ENCODE peak calls at places on chromosomes 6 and 20, in four cellular contexts. Z, Q, H and K are unnamed samples.

GRCh38 chr6:113120214-113120576 is 737.0 kb upstream of the MARCKS start:
- DNase-seq in Z (no peak), H (no peak), Q (no peak), K (no peak)

GRCh38 chr6:169841251-169841650 is 89.8 kb downstream of the ERMARD start:
- DNase-seq in Z (no peak), H (no peak), Q (no peak), K (no peak)

GRCh38 chr6:54958446-54958845 is 111.9 kb downstream of the FAM83B start:
- DNase-seq in Z (no peak), Q (no peak), H (no peak), K (no peak)

GRCh38 chr6:132076452-132076851 is 125.3 kb upstream of the CCN2 start:
- DNase-seq in H (no peak), Z (no peak), Q (no peak), K (no peak)

GRCh38 chr20:58665606-58666005 is 14.5 kb downstream of the STX16 start:
- DNase-seq in H (no peak), Z (peak; percentile 34), Q (no peak), K (no peak)

GRCh38 chr6:21780144-21780543 is 186.6 kb downstream of the SOX4 start:
- DNase-seq in Q (no peak), H (no peak), Z (no peak), K (no peak)

GRCh38 chr6:102798631-102799030 is 1405.1 kb downstream of the GRIK2 start:
- DNase-seq in Z (peak; percentile 72), Q (no peak), H (no peak), K (no peak)

GRCh38 chr6:38337819-38338465 is 301.8 kb downstream of the BTBD9 start:
- DNase-seq in Q (peak; percentile 33), Z (no peak), H (no peak), K (peak; percentile 32)

GRCh38 chr20:48215536-48215935 is 430.3 kb upstream of the SULF2 start:
- DNase-seq in Z (no peak), H (no peak), Q (no peak), K (no peak)

GRCh38 chr6:135938588-135939215 is 87.2 kb downstream of the PDE7B start:
- DNase-seq in Z (no peak), H (peak; percentile 28), Q (peak; percentile 8), K (peak; percentile 14)

GRCh38 chr6:139970591-139970991 is 596.1 kb upstream of the CITED2 start:
- DNase-seq in H (no peak), Z (no peak), Q (no peak), K (peak; percentile 39)

GRCh38 chr6:162055365-162055764 is 672.2 kb downstream of the PRKN start:
- DNase-seq in Q (no peak), H (no peak), Z (no peak), K (no peak)

GRCh38 chr20:50717974-50718761 is 13.2 kb upstream of the PARD6B start:
- DNase-seq in Q (no peak), H (no peak), Z (no peak), K (no peak)

GRCh38 chr20:34150616-34151015 is 38.6 kb upstream of the EIF2S2 start:
- DNase-seq in Q (no peak), H (no peak), Z (no peak), K (no peak)

GRCh38 chr20:49260218-49260617 is 17.6 kb downstream of the ZNFX1 start:
- DNase-seq in Z (no peak), Q (no peak), H (no peak), K (no peak)

GRCh38 chr6:150129616-150130505 is 13.0 kb upstream of the PPP1R14C start:
- DNase-seq in Z (no peak), H (no peak), Q (no peak), K (no peak)

GRCh38 chr6:132021552-132022375 is 70.6 kb upstream of the CCN2 start:
- DNase-seq in Q (peak; percentile 96), H (no peak), Z (no peak), K (no peak)

GRCh38 chr20:42741906-42742305 is 447.8 kb downstream of the PTPRT start:
- DNase-seq in Z (no peak), H (no peak), Q (no peak), K (no peak)

GRCh38 chr6:26311385-26312095 is 53.5 kb upstream of the BTN3A2 start:
- DNase-seq in Q (peak; percentile 82), Z (peak; percentile 77), H (peak; percentile 54), K (peak; percentile 81)
- TF ChIP-seq MAX in Q (peak; percentile 50), Z (no peak), H (peak; percentile 30), K (no peak)

DNA sequence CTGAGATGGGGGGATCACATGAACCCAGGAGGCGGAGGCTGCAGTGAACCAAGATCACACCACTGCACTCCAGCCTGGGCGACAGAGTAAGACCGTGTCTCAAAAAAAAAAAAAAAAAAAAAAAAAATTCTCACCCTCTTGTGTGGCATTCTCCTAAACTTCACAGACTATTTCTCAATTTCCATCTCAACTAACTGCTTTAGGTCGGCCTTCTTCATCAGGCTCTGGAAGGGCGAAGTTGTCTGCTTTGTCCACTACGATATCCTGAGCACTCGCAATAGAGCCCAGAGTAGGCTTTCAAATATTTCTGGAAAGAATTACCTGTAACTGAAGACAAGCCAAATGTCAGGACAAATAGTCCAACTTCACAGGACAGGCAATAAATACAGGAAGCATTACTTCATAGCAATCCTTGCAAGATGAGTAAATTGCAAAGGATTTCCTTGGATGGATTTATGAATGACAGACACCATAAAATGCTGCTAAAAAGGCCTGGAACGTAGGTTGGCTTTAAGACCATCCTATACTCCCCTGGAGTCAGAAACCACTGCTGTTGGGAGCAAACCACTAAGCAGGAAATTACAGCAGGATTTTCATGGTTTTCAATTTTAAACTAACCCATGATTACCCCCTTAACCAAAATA is 116.3 kb upstream of the SLC2A12 start:
- DNase-seq in H (no peak), Q (no peak), Z (no peak), K (no peak)
- H3K9ac ChIP-seq in H (no peak overlapping the region), Q (no peak overlapping the region), Z (no peak overlapping the region), K (no peak overlapping the region)

DNA sequence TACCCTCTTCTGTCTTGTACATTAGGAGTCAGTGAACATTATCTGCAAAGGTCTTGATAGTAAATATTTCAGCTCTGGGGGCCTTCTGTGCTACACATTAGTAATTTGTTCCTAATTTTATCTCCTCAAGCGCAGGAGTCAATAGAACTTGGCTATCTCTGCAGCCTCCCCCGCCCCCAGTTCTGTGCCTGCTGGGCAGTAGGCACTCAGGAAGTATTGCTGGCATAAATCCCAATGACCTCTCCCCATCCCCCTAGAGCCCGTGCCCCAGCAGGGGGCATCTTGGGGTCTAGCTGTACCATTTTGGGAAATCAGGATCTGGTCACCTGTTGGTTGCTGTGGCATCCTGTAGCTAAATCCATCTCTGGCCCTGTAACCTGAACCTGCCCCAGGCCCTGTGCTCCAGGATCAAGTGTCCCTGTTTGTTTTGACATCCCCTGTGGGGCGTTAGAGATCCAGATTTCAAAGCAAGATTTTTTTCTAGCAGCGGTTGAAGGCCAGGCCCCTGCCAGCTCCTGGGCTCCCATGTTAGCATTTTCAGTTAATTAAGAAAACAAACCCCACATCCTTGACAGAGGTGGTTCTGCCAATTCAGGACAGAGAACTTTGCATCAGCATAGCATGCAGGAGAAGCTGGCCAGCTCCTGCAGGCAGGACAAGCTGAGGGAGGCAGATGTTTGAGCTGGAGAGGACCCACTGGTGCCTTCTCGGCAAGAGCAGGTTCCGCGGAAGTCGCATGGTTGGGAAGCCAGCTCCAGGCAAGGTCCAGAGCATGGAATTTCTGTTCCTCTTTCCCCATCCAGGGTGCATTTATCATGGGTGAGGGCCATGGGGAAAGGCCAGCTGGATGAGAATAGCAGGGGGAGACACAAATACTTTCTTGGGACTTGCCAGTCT is 32.1 kb downstream of the DAAM2 start:
- DNase-seq in Q (no peak), Z (no peak), H (no peak), K (no peak)
- TF ChIP-seq JUN in Q (no peak), Z (no peak), H (no peak), K (no peak)

GRCh38 chr6:158849899-158850806 is 31.0 kb upstream of the EZR start:
- DNase-seq in Q (peak; percentile 84), H (peak; percentile 73), Z (no peak), K (peak; percentile 68)
- TF ChIP-seq MAX in Q (no peak), H (peak; percentile 55), Z (no peak), K (no peak)

GRCh38 chr6:117309069-117309468 is 43.7 kb downstream of the VGLL2 start:
- DNase-seq in H (no peak), Z (no peak), Q (no peak), K (no peak)
- H3K9ac ChIP-seq in H (no peak overlapping the region), Z (no peak overlapping the region), Q (no peak overlapping the region), K (no peak overlapping the region)

DNA sequence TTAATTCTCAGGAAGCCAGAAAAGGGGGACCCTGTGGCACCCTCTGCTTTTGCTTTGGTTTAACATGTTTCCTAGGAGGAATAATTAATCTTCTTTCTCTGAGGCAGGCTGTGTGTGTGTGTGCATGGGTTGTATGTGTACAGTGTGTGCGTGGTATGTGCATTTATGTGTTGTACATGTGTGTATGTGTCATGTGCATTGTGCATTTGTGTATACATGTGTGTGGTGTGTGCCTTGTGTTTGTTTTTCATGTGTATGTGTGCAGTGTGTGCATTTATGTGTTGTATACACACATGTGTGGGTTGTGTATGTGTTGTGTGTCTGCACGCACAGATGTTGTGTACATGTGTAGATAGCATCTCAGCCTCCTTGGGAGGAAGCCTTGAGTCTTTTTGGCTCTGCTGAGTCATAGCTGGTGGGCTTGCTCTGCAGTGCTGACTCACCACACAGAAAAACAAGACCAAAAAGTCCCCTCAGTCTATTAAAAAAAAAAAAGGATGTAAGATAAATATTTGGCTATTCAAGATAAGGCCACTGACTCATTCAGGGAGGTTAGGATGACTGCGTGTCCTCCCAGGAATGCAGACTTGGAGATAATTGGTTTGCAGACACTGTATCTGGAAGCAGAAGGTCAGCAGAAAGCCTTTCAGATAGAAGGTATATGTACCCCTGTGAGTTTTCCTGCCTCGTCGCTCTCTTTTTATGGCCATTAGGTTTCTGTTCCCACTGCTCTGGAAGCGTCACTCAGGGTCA is 58.6 kb downstream of the SYNJ2 start:
- DNase-seq in Q (peak; percentile 99), H (peak; percentile 89), Z (no peak), K (peak; percentile 99)
- TF ChIP-seq JUN in Q (peak; percentile 92), H (peak; percentile 96), Z (no peak), K (peak; percentile 100)

GRCh38 chr6:123716506-123716905 is 79.8 kb upstream of the TRDN start:
- DNase-seq in Z (no peak), Q (no peak), H (no peak), K (no peak)

DNA sequence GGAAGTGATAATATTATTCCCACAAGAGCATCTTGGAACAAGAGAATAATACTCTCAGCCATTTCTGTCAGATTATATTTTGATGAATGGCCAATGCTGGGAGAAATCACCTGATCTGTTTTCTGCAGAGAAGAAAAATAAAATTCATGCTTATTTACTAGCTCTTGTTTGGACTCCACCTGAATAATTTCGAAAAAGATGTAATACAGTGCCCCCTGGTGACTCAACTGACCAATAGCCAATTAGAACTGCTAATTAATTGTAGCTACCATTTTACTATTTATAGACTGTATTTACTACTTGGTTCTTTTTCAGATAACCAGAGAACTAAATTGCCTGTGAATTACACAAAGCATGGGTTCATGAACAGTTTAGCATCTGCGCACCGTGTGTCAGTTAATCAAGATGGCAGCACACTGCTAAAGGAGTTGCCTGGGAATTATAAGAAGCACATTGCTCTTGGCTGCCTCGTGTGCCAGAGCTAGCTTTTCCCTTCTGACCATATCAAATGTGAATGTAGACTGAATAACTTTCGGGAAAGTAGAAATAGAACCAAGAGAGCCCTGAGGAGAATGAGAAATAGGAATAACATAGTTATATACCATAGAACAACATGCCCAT is 78.6 kb upstream of the TRDN start:
- DNase-seq in Q (peak; percentile 39), H (peak; percentile 7), Z (no peak), K (peak; percentile 55)
- TF ChIP-seq MAX in Q (no peak), H (no peak), Z (no peak), K (no peak)

DNA sequence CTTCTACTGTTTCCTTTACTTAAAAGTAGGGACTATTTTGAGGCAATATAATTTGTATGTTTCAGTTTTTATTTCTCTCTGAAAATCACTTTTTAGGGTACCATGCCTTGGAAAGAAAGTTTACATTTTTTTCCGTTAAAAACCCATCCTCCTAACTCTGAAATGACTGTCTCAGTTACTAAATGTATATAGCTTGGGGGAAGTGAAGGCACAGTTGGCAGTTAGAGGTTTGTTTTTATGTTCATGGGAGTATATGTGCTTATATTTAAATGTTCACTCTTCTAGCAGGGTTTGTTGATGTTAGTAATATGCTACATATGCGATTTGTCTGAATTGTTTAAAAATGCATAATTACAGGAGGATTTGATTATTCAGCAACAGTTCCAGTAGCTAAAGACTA is 31.0 kb downstream of the CDKAL1 start:
- DNase-seq in Z (no peak), Q (no peak), H (no peak), K (no peak)
- H3K9ac ChIP-seq in Z (no peak overlapping the region), Q (no peak overlapping the region), H (no peak overlapping the region), K (no peak overlapping the region)